ENCODE peak calls at places on chromosomes 2 and 18, in four cellular contexts. L, U, G and T are unnamed samples.

GRCh38 chr2:216992056-216992455 is 132.2 kb upstream of the TNP1 start:
- DNase-seq in L (no peak), U (no peak), G (no peak), T (no peak)

GRCh38 chr2:187009483-187010239 is 160.7 kb upstream of the ZSWIM2 start:
- DNase-seq in L (no peak), U (no peak), G (no peak), T (no peak)

GRCh38 chr2:240559271-240559670 is 886 bp upstream of the DUSP28 start:
- DNase-seq in L (no peak), U (no peak), G (no peak), T (no peak)

GRCh38 chr2:196607073-196607472 is 32.4 kb upstream of the CCDC150 start:
- DNase-seq in L (no peak), U (no peak), G (peak), T (no peak)

GRCh38 chr18:27668126-27668525 is 483.0 kb upstream of the CHST9 start:
- DNase-seq in L (no peak), U (no peak), G (no peak), T (no peak)

GRCh38 chr2:2112416-2113131 is 218.5 kb downstream of the MYT1L start:
- DNase-seq in L (no peak), U (no peak), G (no peak), T (no peak)

GRCh38 chr2:134276381-134277172 is 22.7 kb downstream of the MGAT5 start:
- DNase-seq in L (no peak), U (no peak), G (no peak), T (no peak)

GRCh38 chr2:238461916-238462315 is 35.2 kb downstream of the ASB1 start:
- DNase-seq in L (peak), U (no peak), G (no peak), T (no peak)

GRCh38 chr2:210496512-210496911 is 20.0 kb upstream of the LANCL1 start:
- DNase-seq in L (no peak), U (no peak), G (no peak), T (no peak)

GRCh38 chr18:76493213-76494107 is 1.6 kb downstream of the ZNF516 start:
- DNase-seq in L (peak), U (no peak), G (peak), T (no peak)

GRCh38 chr2:187693923-187694322 is 139.7 kb upstream of the TFPI start:
- DNase-seq in L (no peak), U (no peak), G (no peak), T (no peak)

GRCh38 chr18:36850527-36851201 is 21.7 kb downstream of the KIAA1328 start:
- DNase-seq in L (peak), U (no peak), G (no peak), T (no peak)

GRCh38 chr2:43459455-43459854 is 136.4 kb downstream of the THADA start:
- DNase-seq in L (peak), U (no peak), G (no peak), T (no peak)

GRCh38 chr2:109331081-109331480 is 202.1 kb downstream of the SH3RF3 start:
- DNase-seq in L (no peak), U (no peak), G (no peak), T (no peak)
- TF ChIP-seq CBX5 in L (no peak), U (no peak), G (no peak), T (no peak)

DNA sequence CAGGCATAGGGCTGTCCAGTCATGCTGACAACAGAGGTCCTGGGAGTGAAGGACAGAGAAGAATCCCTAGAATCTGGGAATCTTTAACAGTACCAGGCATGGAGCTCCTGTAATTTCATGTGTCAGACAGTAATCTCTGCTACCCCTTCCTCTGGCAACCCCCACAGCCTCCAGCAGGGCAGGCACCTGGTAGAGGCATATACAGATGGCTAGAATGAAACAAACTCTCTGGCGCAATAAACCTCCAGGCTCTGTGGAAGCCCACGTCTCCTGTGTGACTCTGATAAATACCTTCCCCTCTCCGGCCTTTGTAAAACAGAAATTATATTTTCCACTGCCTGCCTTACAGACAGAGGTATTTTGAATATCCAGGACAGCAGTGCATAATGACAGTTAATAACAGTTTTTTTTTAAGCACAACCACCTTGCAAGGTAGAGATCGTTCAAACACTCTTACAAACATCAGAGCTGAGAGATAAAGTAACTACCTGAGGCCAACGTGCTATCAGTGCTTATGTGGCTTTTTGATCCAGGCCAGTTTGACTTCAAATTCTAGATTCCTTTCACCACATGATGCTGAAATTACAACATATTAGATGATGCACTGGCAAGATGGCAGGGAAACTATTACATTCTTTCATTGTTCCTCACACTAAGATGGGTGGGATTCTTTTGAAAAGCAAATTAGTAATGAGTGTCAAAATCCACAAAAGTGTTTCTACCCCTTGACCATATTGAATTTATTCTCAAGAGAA is 47.7 kb upstream of the TMEM247 start:
- DNase-seq in L (no peak), U (no peak), G (no peak), T (no peak)
- TF ChIP-seq CBX5 in L (no peak), U (no peak), G (no peak), T (no peak)

GRCh38 chr2:10554961-10555809 is 107.1 kb upstream of the ODC1 start:
- DNase-seq in L (no peak), U (no peak), G (no peak), T (no peak)
- TF ChIP-seq CBX5 in L (no peak), U (no peak), G (no peak), T (no peak)

GRCh38 chr2:236998250-236998649 is 87.4 kb upstream of the COPS8 start:
- DNase-seq in L (no peak), U (no peak), G (no peak), T (no peak)
- TF ChIP-seq CBX5 in L (no peak), U (no peak), G (no peak), T (no peak)

GRCh38 chr2:21451418-21451817 is 327.6 kb downstream of the TDRD15 start:
- DNase-seq in L (no peak), U (no peak), G (no peak), T (no peak)

GRCh38 chr2:21453728-21454127 is 330.0 kb downstream of the TDRD15 start:
- DNase-seq in L (no peak), U (no peak), G (no peak), T (no peak)

GRCh38 chr2:21452263-21452662 is 328.5 kb downstream of the TDRD15 start:
- DNase-seq in L (no peak), U (no peak), G (no peak), T (no peak)

GRCh38 chr2:21452678-21453077 is 328.9 kb downstream of the TDRD15 start:
- DNase-seq in L (no peak), U (no peak), G (no peak), T (no peak)

GRCh38 chr2:21454839-21455238 is 331.1 kb downstream of the TDRD15 start:
- DNase-seq in L (no peak), U (no peak), G (no peak), T (no peak)
- TF ChIP-seq CBX5 in L (no peak), U (no peak), G (no peak), T (no peak)

GRCh38 chr2:29374823-29375222 is 259.6 kb downstream of the CLIP4 start:
- DNase-seq in L (no peak), U (no peak), G (no peak), T (no peak)
- TF ChIP-seq CBX5 in L (no peak), U (no peak), G (no peak), T (no peak)

GRCh38 chr2:40302751-40303150 is 149.1 kb downstream of the SLC8A1 start:
- DNase-seq in L (no peak), U (no peak), G (no peak), T (no peak)
- TF ChIP-seq CBX5 in L (no peak), U (no peak), G (no peak), T (no peak)